ENCODE peak calls at places on chromosome 6, in four cellular contexts. One of them, this sample, is unnamed. For H3K9me3, the result is how much of the 10 kb centered on the place peaks cover.

GRCh38 chr6:16129623-16130243 is 847 bp downstream of the MYLIP start:
- DNase-seq in breast epithelium: peak
- DNase-seq in transverse colon: peak
- DNase-seq in spleen: no peak
- DNase-seq in this sample: no peak

GRCh38 chr6:73695619-73696421 is at the start of gene CD109:
- DNase-seq in breast epithelium: no peak
- DNase-seq in transverse colon: peak
- DNase-seq in spleen: no peak
- DNase-seq in this sample: no peak

GRCh38 chr6:43923376-43924221 is 153.6 kb downstream of the VEGFA start:
- DNase-seq in breast epithelium: no peak
- DNase-seq in transverse colon: no peak
- DNase-seq in spleen: peak
- DNase-seq in this sample: no peak

GRCh38 chr6:21359926-21360325 is 233.6 kb upstream of the SOX4 start:
- DNase-seq in breast epithelium: no peak
- DNase-seq in transverse colon: no peak
- DNase-seq in spleen: no peak
- DNase-seq in this sample: no peak

GRCh38 chr6:47083586-47084047 is 41.5 kb upstream of the ADGRF1 start:
- DNase-seq in breast epithelium: peak
- DNase-seq in transverse colon: peak
- DNase-seq in spleen: peak
- DNase-seq in this sample: peak

GRCh38 chr6:105810105-105810921 is 275.8 kb upstream of the PRDM1 start:
- DNase-seq in breast epithelium: peak
- DNase-seq in transverse colon: peak
- DNase-seq in spleen: no peak
- DNase-seq in this sample: no peak

GRCh38 chr6:133447924-133448323 is 206.8 kb downstream of the EYA4 start:
- DNase-seq in breast epithelium: no peak
- DNase-seq in transverse colon: no peak
- DNase-seq in spleen: no peak
- DNase-seq in this sample: no peak

GRCh38 chr6:2986722-2987196 is 12.9 kb upstream of the NQO2 start:
- DNase-seq in breast epithelium: no peak
- DNase-seq in transverse colon: no peak
- DNase-seq in spleen: no peak
- DNase-seq in this sample: no peak

GRCh38 chr6:44035621-44036020 is 91.6 kb downstream of the MRPL14 start:
- DNase-seq in breast epithelium: no peak
- DNase-seq in transverse colon: no peak
- DNase-seq in spleen: no peak
- DNase-seq in this sample: no peak

GRCh38 chr6:35363293-35363750 is 21.0 kb downstream of the PPARD start:
- DNase-seq in breast epithelium: no peak
- DNase-seq in transverse colon: no peak
- DNase-seq in spleen: no peak
- DNase-seq in this sample: no peak

GRCh38 chr6:92887871-92888270 is 531.5 kb downstream of the EPHA7 start:
- DNase-seq in breast epithelium: no peak
- DNase-seq in transverse colon: no peak
- DNase-seq in spleen: no peak
- DNase-seq in this sample: no peak

GRCh38 chr6:8570241-8570924 is 135.0 kb upstream of the SLC35B3 start:
- DNase-seq in breast epithelium: no peak
- DNase-seq in transverse colon: no peak
- DNase-seq in spleen: no peak
- DNase-seq in this sample: no peak

GRCh38 chr6:8578006-8578405 is 142.7 kb upstream of the SLC35B3 start:
- DNase-seq in breast epithelium: no peak
- DNase-seq in transverse colon: no peak
- DNase-seq in spleen: no peak
- DNase-seq in this sample: no peak

GRCh38 chr6:8574311-8574710 is 139.0 kb upstream of the SLC35B3 start:
- DNase-seq in breast epithelium: no peak
- DNase-seq in transverse colon: no peak
- DNase-seq in spleen: no peak
- DNase-seq in this sample: no peak

GRCh38 chr6:8579372-8579771 is 144.0 kb upstream of the SLC35B3 start:
- DNase-seq in breast epithelium: no peak
- DNase-seq in transverse colon: no peak
- DNase-seq in spleen: no peak
- DNase-seq in this sample: no peak

DNA sequence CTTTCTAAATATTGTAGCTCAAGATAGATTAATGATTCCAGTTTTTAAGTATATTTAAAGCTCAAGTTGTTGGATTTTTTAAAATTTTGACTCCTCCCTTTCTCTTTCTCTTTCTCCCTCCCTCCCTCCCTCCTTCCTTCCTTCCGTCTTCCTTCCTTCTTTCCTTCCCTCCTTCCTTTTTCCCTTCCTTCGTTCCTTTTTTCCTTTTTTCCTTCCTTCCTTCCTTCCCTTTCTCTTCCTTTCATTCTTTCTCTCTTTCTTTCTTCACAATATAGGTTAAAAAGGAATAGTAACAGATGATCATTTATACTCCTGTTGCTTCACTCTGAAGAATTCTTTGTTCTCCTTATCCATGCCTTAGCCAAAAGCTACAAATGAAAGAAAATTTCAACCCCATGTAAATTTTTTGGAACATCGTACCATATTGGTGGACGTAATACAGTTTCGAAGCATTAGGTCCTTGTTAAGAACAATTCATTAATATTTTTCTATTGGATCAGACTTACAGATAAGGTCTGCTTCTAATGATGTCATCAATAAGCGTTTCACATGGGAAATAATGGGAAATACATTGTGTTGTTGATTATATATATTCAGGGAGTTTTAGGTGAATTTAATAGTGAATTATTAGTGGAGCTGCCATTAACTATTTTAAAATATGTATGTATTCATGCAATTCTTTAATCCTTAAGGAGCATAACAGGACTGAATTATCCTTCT is 139.6 kb upstream of the SLC35B3 start:
- DNase-seq in breast epithelium: no peak
- DNase-seq in transverse colon: no peak
- DNase-seq in spleen: no peak
- DNase-seq in this sample: no peak
- TF ChIP-seq POLR2A in breast epithelium: no peak
- TF ChIP-seq POLR2A in transverse colon: no peak
- TF ChIP-seq POLR2A in spleen: no peak
- TF ChIP-seq POLR2A in this sample: no peak

GRCh38 chr6:1438471-1438881 is 49.1 kb downstream of the FOXF2 start:
- DNase-seq in breast epithelium: no peak
- DNase-seq in transverse colon: no peak
- DNase-seq in spleen: no peak
- DNase-seq in this sample: peak

GRCh38 chr6:1437553-1438406 is 48.4 kb downstream of the FOXF2 start:
- DNase-seq in breast epithelium: no peak
- DNase-seq in transverse colon: no peak
- DNase-seq in spleen: no peak
- DNase-seq in this sample: peak

GRCh38 chr6:1439349-1439748 is 50.0 kb downstream of the FOXF2 start:
- DNase-seq in breast epithelium: no peak
- DNase-seq in transverse colon: no peak
- DNase-seq in spleen: no peak
- DNase-seq in this sample: no peak

DNA sequence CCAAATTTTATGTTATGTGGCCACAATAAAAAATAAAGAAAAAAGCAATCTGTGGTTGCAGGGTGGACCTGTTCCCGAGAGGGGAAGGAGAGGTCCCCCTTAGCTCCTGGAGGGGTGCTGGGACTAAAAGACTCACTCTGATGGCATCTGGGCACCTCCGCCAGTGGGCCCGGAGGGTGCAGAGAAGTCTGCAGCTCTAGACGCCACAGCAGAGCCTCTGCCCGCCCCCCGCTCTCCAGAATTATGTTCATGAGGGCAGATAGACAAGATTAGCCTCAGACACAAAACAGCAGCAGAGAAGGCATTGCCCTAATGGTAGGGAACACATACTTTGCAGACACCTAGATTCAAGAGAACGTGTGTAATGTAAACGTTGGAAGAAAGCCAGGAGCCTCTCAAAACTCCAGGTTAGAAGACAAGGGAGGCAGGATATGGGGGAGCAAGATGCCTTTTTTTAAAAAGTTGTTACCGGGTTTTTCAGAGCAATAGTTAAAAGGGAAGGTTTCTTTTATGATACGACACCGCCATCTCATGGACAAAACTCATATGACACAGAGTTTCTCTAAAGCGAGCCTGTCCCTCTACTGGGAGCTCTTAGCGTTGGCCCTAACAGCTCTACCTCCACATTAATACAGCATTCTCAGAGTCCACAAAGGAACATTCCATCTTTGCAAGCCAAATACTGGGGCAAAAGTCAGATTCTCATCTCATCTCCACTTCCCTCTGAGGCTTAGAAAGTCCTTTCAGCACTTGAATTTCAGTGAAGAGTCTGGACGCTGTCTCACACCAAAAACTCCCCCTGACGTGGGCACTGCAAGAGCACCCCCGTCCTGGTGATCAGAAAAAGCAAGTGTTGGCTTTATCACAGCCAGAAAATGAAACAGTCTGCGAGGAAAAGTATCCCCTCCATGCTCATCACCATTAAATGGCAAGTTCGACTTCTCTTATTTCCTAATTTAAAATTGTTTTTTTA is 47.2 kb downstream of the FOXF2 start:
- DNase-seq in breast epithelium: no peak
- DNase-seq in transverse colon: peak
- DNase-seq in spleen: no peak
- DNase-seq in this sample: peak
- TF ChIP-seq CTCF in breast epithelium: peak
- TF ChIP-seq CTCF in transverse colon: peak
- TF ChIP-seq CTCF in spleen: peak
- TF ChIP-seq CTCF in this sample: peak

GRCh38 chr6:27448456-27448855 is 24.4 kb downstream of the ZNF184 start:
- DNase-seq in breast epithelium: no peak
- DNase-seq in transverse colon: no peak
- DNase-seq in spleen: no peak
- DNase-seq in this sample: no peak
- H3K9me3 ChIP-seq in breast epithelium: under half
- H3K9me3 ChIP-seq in transverse colon: half or more
- H3K9me3 ChIP-seq in spleen: half or more
- H3K9me3 ChIP-seq in this sample: under half

GRCh38 chr6:33787954-33788693 is 806 bp downstream of the LEMD2 start:
- DNase-seq in breast epithelium: peak
- DNase-seq in transverse colon: peak
- DNase-seq in spleen: peak
- DNase-seq in this sample: peak

GRCh38 chr6:33790306-33790855 is 1.5 kb upstream of the LEMD2 start:
- DNase-seq in breast epithelium: no peak
- DNase-seq in transverse colon: no peak
- DNase-seq in spleen: no peak
- DNase-seq in this sample: no peak

GRCh38 chr6:33789550-33789895 is 593 bp upstream of the LEMD2 start:
- DNase-seq in breast epithelium: no peak
- DNase-seq in transverse colon: no peak
- DNase-seq in spleen: peak
- DNase-seq in this sample: no peak

GRCh38 chr6:33787336-33787953 is 1.5 kb downstream of the LEMD2 start:
- DNase-seq in breast epithelium: no peak
- DNase-seq in transverse colon: no peak
- DNase-seq in spleen: no peak
- DNase-seq in this sample: no peak

DNA sequence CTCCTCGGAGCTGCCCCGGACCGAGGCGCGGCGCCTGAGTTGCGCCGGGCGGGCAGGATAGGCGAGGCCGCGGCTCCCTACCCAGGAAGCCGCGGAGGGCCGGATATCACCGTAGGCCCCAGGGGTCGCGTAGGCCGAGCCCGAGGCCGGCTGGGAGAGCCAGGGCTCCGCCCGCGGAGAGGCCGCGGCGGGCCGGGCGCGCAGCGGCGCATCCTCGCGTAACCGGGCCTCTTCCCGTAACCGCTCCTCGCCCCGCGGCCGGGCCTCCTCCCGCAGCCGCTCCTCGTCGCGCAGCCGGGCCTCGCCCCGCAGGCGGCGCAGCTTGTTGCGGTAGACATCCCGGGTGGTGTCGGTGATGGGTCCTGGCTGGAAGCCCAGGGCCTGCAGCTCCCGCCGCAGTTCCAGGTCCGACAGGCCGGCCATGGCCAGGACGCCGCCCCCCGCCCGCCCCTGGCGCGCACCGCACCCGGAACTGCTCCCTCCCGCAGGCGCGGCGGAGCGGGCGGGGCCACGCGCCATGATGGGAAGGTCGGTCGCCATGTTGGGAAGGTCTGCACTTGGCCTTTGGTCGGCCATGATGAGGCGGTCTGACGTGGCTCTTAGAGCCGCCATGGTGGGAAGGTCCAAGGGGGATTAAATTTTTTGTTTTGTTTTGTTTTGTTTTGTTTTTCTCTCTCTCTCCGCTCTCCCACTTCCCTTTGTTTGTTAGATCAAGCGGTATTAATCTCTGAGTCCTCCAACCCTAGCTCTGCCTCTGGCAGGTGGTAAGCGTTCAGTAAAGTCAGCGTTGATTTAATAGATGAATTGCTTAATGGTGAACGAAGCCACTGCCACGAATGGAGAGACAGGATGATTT is at the start of gene LEMD2:
- DNase-seq in breast epithelium: peak
- DNase-seq in transverse colon: peak
- DNase-seq in spleen: peak
- DNase-seq in this sample: no peak
- TF ChIP-seq POLR2A in breast epithelium: peak
- TF ChIP-seq POLR2A in transverse colon: peak
- TF ChIP-seq POLR2A in spleen: peak
- TF ChIP-seq POLR2A in this sample: peak

DNA sequence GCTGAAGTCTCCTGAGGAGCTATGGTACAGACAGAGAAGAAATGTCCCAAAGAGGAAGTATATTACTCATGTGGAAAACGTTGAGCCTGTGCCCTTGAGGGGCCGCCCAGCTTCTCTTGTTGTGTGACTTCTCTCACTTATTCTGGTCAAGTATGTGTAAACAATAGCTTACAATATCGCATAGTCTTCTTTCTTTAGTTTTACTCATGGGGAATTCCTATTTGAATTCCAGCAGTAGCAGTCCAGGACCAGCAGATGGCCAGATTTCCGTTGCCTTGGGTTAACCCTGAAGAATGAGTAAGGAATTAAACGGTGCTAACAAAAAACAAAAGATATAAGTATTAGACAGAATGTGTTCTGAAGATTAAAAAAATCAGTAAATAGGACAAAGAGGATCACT is 522.0 kb upstream of the GJE1 start:
- DNase-seq in breast epithelium: no peak
- DNase-seq in transverse colon: no peak
- DNase-seq in spleen: no peak
- DNase-seq in this sample: no peak
- TF ChIP-seq CTCF in breast epithelium: no peak
- TF ChIP-seq CTCF in transverse colon: no peak
- TF ChIP-seq CTCF in spleen: no peak
- TF ChIP-seq CTCF in this sample: no peak

GRCh38 chr6:27359231-27359630 is 29.3 kb upstream of the ZNF391 start:
- DNase-seq in breast epithelium: no peak
- DNase-seq in transverse colon: no peak
- DNase-seq in spleen: no peak
- DNase-seq in this sample: no peak
- H3K9me3 ChIP-seq in breast epithelium: under half
- H3K9me3 ChIP-seq in transverse colon: under half
- H3K9me3 ChIP-seq in spleen: half or more
- H3K9me3 ChIP-seq in this sample: under half

GRCh38 chr6:151805286-151805840 is 2.1 kb upstream of the ESR1 start:
- DNase-seq in breast epithelium: no peak
- DNase-seq in transverse colon: no peak
- DNase-seq in spleen: no peak
- DNase-seq in this sample: no peak
- TF ChIP-seq POLR2A in breast epithelium: no peak
- TF ChIP-seq POLR2A in transverse colon: no peak
- TF ChIP-seq POLR2A in spleen: no peak
- TF ChIP-seq POLR2A in this sample: no peak

GRCh38 chr6:52577022-52577777 is at the start of gene TRAM2:
- DNase-seq in breast epithelium: peak
- DNase-seq in transverse colon: peak
- DNase-seq in spleen: peak
- DNase-seq in this sample: no peak
- TF ChIP-seq CTCF in breast epithelium: no peak
- TF ChIP-seq CTCF in transverse colon: no peak
- TF ChIP-seq CTCF in spleen: no peak
- TF ChIP-seq CTCF in this sample: no peak

This sample was measured in vagina.